ENCODE peak calls at places on chromosomes 13 and 19, in six cellular contexts. U is brain microvascular endothelial cell, W is AG04450, X is lower leg skin, P is fibroblast of pulmonary artery, Q is A673. S is an unnamed sample.
A peak's percentile ranks its signal among the peaks of the same experiment; 100 is the strongest.

GRCh38 chr13:110882972-110883371 is 31.9 kb downstream of the ANKRD10 start:
- DNase-seq in P (no peak), X (no peak), U (no peak), W (no peak), Q (no peak), S (peak; percentile 56)

GRCh38 chr13:110209950-110210603 is 96.9 kb downstream of the COL4A1 start:
- DNase-seq in U (no peak), X (no peak), P (no peak), Q (no peak), W (no peak), S (no peak)

GRCh38 chr13:76641056-76641455 is 245.1 kb downstream of the KCTD12 start:
- DNase-seq in P (peak; percentile 14), W (no peak), X (no peak), Q (peak; percentile 42), U (no peak), S (peak; percentile 46)

GRCh38 chr13:32538234-32538620 is 368 bp downstream of the N4BP2L2 start:
- DNase-seq in P (peak; percentile 43), Q (no peak), W (no peak), X (peak; percentile 42), U (peak; percentile 52), S (peak; percentile 41)

GRCh38 chr13:44155422-44156293 is 218.0 kb upstream of the SERP2 start:
- DNase-seq in Q (no peak), P (peak; percentile 60), W (no peak), X (peak; percentile 54), U (no peak), S (peak; percentile 54)

GRCh38 chr13:71218960-71219359 is 648.0 kb downstream of the DACH1 start:
- DNase-seq in P (no peak), X (no peak), Q (peak; percentile 3), W (no peak), U (no peak), S (no peak)

GRCh38 chr13:81207221-81207620 is 866.3 kb upstream of the SPRY2 start:
- DNase-seq in X (no peak), U (no peak), Q (no peak), W (no peak), P (no peak), S (no peak)

GRCh38 chr13:66312312-66313087 is 917.6 kb downstream of the PCDH9 start:
- DNase-seq in P (peak; percentile 85), X (peak; percentile 15), W (peak; percentile 4), U (peak; percentile 92), Q (no peak), S (peak; percentile 42)

GRCh38 chr19:39362682-39363657 is 20.7 kb downstream of the SAMD4B start:
- DNase-seq in X (peak; percentile 62), U (peak; percentile 62), Q (no peak), W (no peak), P (peak; percentile 59), S (peak; percentile 63)

GRCh38 chr13:33611016-33611805 is 206.7 kb upstream of the RFC3 start:
- DNase-seq in X (no peak), U (peak; percentile 53), Q (peak; percentile 81), P (peak; percentile 93), W (peak; percentile 23), S (no peak)

GRCh38 chr13:40897058-40897457 is 107.6 kb downstream of the SLC25A15 start:
- DNase-seq in W (no peak), P (no peak), U (no peak), Q (no peak), X (no peak), S (no peak)

GRCh38 chr19:16369664-16370576 is 45.3 kb downstream of the KLF2 start:
- DNase-seq in U (no peak), X (no peak), W (no peak), P (no peak), Q (no peak), S (no peak)

GRCh38 chr13:23741879-23742510 is 147.2 kb downstream of the MIPEP start:
- DNase-seq in U (no peak), Q (peak; percentile 35), P (no peak), W (no peak), X (no peak), S (no peak)

DNA sequence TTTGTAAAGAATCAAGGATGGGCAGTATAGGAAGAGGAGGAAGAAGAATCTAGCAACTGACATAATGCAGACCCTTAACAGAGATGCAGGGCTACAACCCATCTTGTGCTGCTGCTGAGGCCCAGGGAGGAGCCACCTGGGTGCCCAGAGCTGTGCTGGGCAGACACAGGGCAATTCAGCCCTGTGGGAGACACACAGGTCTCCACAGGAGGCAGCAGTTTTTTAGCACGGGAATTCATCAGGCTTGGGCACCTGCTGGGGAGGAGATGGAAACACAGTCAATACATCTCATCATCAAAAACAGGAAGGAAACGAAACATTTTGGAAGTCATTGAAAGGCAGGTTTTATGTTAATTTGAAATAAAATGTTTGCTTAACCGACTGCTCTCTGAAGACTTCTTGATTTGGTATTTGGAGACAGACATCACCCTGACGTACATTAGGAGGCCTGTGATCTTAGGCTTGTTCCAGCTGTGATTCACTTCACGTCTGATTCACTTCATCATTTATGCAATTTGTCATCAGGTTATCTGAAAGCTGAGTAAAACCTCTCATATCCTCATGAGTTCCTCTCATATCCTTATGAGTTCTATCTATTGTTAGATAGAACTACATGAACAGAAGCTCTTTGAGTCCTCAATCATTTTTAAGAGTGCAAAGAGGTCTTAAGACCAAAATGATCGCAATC is 77.4 kb downstream of the CYSLTR2 start:
- DNase-seq in X (no peak), W (no peak), Q (peak; percentile 35), P (peak; percentile 83), U (peak; percentile 75), S (peak; percentile 11)
- TF ChIP-seq CTCF in X (no peak), W (no peak), Q (no peak), P (peak; percentile 10), U (peak; percentile 49), S (no peak)

GRCh38 chr19:49441210-49441959 is at the start of gene SLC17A7:
- DNase-seq in X (peak; percentile 59), P (no peak), W (no peak), Q (peak; percentile 71), U (no peak), S (no peak)
- H3K4me3 ChIP-seq in X (no peak within 1 kb of the TSS), P (no peak within 1 kb of the TSS), W (no peak within 1 kb of the TSS), Q (peak within 1 kb of the TSS; percentile 68), U (no peak within 1 kb of the TSS), S (peak within 1 kb of the TSS; percentile 77)

DNA sequence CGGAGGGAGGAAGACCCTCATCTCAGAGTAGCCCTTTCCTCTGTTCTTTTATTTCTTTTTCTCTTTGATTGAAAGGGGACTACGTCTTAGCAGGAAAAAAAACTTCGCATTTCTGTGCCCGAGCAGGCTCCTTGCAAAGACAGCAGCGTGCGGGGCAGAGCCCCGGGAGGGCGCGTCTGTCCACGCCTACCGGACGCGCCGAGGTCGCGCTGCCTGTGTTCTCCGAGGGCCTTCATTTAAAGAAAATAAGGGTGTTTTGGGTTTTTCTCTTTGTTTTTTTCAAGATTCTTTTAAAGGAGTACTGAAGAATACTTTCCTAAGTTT is 29.2 kb downstream of the CERS1 start:
- DNase-seq in X (no peak), P (no peak), Q (no peak), U (no peak), W (no peak), S (no peak)
- TF ChIP-seq CTCF in X (no peak), P (no peak), Q (peak; percentile 51), U (no peak), W (no peak), S (no peak)

DNA sequence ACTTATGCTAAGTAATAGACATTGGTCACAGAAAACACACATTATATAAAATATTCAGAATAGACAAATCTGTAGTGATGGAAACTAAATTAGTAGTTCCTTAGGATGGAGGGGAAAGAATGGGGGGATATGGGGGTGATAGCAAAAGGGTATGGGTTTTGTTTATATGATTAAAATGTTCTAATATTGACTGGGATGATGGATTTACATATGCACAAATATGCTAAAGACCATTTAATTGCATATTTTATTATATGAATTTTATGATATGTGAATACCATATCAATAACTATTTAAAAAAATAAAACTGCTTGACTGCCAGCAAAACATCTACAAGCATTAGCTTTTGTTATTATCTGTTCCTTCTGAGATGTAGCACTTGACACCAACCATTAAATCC is 2584.0 kb upstream of the PCDH20 start:
- DNase-seq in P (no peak), U (no peak), X (no peak), W (no peak), Q (no peak), S (no peak)
- H3K4me3 ChIP-seq in P (no peak overlapping the region), U (no peak overlapping the region), X (no peak overlapping the region), W (no peak overlapping the region), Q (no peak overlapping the region), S (no peak overlapping the region)

DNA sequence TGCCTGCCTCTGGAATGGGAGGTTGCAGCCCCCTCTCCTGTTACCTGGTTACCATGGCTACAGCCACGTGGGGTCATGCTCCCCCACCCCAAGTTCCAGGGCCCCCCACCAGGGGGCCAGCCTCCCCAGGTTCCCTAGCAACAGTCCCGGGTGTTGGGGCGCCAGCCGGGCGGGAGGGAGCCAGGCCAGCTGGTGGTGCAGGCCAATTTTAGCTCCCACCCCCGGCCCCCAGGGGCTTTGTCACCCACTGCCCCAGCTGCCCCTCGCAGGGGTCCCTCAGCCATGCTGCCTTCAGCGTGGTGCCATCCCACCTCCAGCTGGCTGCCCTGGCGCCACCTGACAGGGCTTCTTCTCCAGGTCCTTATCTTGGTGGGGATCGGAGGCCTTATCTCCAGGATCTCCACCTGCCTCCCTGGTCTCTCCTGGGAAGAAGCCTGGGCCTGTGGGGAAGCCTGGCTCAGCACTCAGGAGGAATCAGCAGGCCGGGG is 3.0 kb downstream of the MARK4 start:
- DNase-seq in X (no peak), U (no peak), Q (no peak), W (no peak), P (no peak), S (no peak)
- TF ChIP-seq CTCF in X (no peak), U (peak; percentile 50), Q (peak; percentile 26), W (peak; percentile 34), P (peak; percentile 25), S (peak; percentile 16)

DNA sequence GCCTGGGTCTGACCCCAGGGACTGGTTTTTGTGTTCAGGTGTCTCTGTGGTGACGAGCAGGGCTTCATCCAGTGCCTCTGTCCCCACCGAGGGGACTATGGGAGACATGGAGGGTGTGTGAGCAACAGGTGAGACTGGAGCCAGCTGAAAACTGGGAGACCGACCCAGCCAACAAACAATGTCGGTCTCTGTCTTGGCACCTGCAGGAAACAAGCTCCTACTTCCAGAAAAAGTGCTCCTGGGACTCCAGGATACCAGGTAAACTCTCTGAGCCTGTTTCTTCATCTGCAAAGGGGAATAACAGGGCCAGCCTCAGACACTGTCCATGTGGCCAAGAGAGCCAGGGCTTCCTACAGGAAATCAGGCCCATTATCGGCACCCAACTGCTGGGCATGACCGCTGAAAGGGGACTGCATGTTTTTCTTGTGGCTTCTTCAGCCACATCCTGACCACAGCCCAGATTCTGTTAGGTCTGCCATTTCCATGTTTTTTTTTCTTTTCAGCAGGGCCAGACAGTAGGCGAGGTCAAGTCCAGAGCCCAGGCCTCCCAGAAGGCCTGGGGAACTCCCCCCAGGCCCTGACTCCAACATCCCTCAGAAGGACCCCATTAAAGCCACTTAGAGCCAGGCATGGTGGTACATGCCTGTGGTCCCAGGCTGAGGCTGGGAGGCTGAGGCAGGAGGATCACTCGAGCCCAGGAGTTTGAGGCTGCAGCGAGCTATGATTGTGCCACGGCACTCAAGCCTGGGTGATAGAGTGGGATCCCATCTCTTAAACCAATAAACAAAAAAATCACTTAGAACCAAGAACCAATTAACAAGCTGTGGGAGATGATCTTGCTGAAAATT is 833 bp upstream of the BST2 start:
- DNase-seq in P (no peak), W (no peak), Q (no peak), U (peak; percentile 44), X (no peak), S (peak; percentile 36)
- H3K4me3 ChIP-seq in P (no peak overlapping the region), W (no peak overlapping the region), Q (no peak overlapping the region), U (no peak overlapping the region), X (no peak overlapping the region), S (no peak overlapping the region)

DNA sequence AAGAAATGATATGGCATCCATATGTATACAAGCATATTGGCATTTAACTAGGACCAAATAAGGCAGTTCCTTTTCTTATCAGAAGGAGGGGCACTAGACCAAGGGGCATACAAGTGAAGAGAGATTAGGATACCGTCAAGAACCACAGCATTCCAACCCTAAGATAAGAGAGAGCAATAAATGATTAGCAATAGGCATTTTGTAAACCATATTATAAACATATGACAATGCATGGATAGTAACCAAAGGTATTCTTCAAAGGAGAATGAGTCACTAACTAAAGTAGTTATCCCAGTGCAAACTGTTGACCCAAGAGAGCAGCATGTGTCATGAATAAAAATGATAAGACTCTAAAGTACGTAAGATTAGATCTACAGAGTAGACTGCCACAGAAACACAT is 500.9 kb upstream of the HTR2A start:
- DNase-seq in Q (no peak), U (peak; percentile 51), X (no peak), P (no peak), W (peak; percentile 23), S (no peak)
- TF ChIP-seq CTCF in Q (no peak), U (no peak), X (no peak), P (no peak), W (peak; percentile 35), S (no peak)